ENCODE peak calls at places on chromosomes 1 and 21, in six cellular contexts. B is lung, F is stomach, R is fibroblast of lung, Q is lower lobe of right lung, M is heart left ventricle. N is an unnamed sample.

GRCh38 chr1:113118266-113118665 is 45.3 kb downstream of the LRIG2 start:
- DNase-seq in B (no peak), F (no peak), R (no peak), Q (no peak), M (no peak), N (no peak)

GRCh38 chr1:53543130-53543770 is 84.1 kb downstream of the DMRTB1 start:
- DNase-seq in B (no peak), F (no peak), R (no peak), Q (peak; percentile 10), M (peak; percentile 13), N (no peak)

GRCh38 chr1:159163609-159164008 is 7.8 kb upstream of the CADM3 start:
- DNase-seq in B (no peak), F (no peak), R (no peak), Q (no peak), M (no peak), N (peak; percentile 25)

GRCh38 chr1:99180915-99181314 is 83.4 kb upstream of the PLPPR4 start:
- DNase-seq in B (no peak), F (no peak), R (no peak), Q (no peak), M (no peak), N (no peak)

GRCh38 chr1:6701437-6702153 is at the start of gene DNAJC11:
- DNase-seq in B (peak; percentile 89), F (peak; percentile 90), R (peak; percentile 86), Q (peak; percentile 92), M (peak; percentile 93), N (peak; percentile 95)

GRCh38 chr1:214432247-214432646 is 119.2 kb downstream of the PTPN14 start:
- DNase-seq in B (no peak), F (no peak), R (no peak), Q (no peak), M (no peak), N (no peak)

GRCh38 chr21:34126691-34127090 is 53.3 kb downstream of the MRPS6 start:
- DNase-seq in B (no peak), F (no peak), R (peak; percentile 81), Q (no peak), M (no peak), N (no peak)

GRCh38 chr1:155134322-155134721 is 1.3 kb upstream of the SLC50A1 start:
- DNase-seq in B (no peak), F (no peak), R (no peak), Q (no peak), M (no peak), N (no peak)

GRCh38 chr1:232684331-232685105 is 54.6 kb upstream of the SIPA1L2 start:
- DNase-seq in B (no peak), F (no peak), R (peak; percentile 75), Q (no peak), M (no peak), N (no peak)

GRCh38 chr1:24149854-24150227 is 6.9 kb upstream of the IL22RA1 start:
- DNase-seq in B (no peak), F (peak; percentile 58), R (peak; percentile 80), Q (no peak), M (no peak), N (no peak)

GRCh38 chr1:203325004-203325417 is 19.7 kb downstream of the BTG2 start:
- DNase-seq in B (no peak), F (no peak), R (peak; percentile 86), Q (no peak), M (no peak), N (peak; percentile 84)

GRCh38 chr1:169824153-169824552 is 29.4 kb upstream of the METTL18 start:
- DNase-seq in B (no peak), F (no peak), R (no peak), Q (no peak), M (no peak), N (no peak)

GRCh38 chr1:167071286-167071685 is 18.9 kb downstream of the GPA33 start:
- DNase-seq in B (no peak), F (no peak), R (no peak), Q (no peak), M (no peak), N (no peak)

GRCh38 chr21:18603246-18603645 is 199.7 kb upstream of the TMPRSS15 start:
- DNase-seq in B (no peak), F (no peak), R (no peak), Q (no peak), M (no peak), N (no peak)

GRCh38 chr1:244054924-244055263 is 3.8 kb downstream of the ZBTB18 start:
- DNase-seq in B (no peak), F (no peak), R (no peak), Q (no peak), M (no peak), N (no peak)

GRCh38 chr1:8412183-8412831 is 94.4 kb downstream of the SLC45A1 start:
- DNase-seq in B (no peak), F (no peak), R (peak; percentile 93), Q (no peak), M (no peak), N (no peak)

GRCh38 chr1:228294717-228295116 is 86.9 kb downstream of the OBSCN start:
- DNase-seq in B (no peak), F (no peak), R (no peak), Q (peak; percentile 14), M (peak; percentile 5), N (no peak)

GRCh38 chr1:182625716-182626504 is 21.7 kb upstream of the RGS16 start:
- DNase-seq in B (no peak), F (no peak), R (no peak), Q (no peak), M (no peak), N (no peak)

GRCh38 chr1:202433155-202434043 is 84.9 kb downstream of the PPP1R12B start:
- DNase-seq in B (no peak), F (no peak), R (no peak), Q (no peak), M (no peak), N (no peak)

GRCh38 chr1:40769815-40770214 is 13.8 kb upstream of the KCNQ4 start:
- DNase-seq in B (no peak), F (no peak), R (no peak), Q (no peak), M (no peak), N (no peak)

GRCh38 chr1:156602557-156602993 is 1.3 kb upstream of the GPATCH4 start:
- DNase-seq in B (no peak), F (no peak), R (peak; percentile 5), Q (no peak), M (no peak), N (peak; percentile 42)

GRCh38 chr1:245677446-245678240 is 522.9 kb downstream of the KIF26B start:
- DNase-seq in B (no peak), F (peak; percentile 3), R (peak; percentile 30), Q (no peak), M (no peak), N (no peak)

GRCh38 chr1:214445846-214446614 is 105.4 kb downstream of the PTPN14 start:
- DNase-seq in B (no peak), F (no peak), R (peak; percentile 98), Q (no peak), M (no peak), N (peak; percentile 88)

GRCh38 chr1:31669433-31669785 is 24.7 kb upstream of the PEF1 start:
- DNase-seq in B (no peak), F (no peak), R (no peak), Q (no peak), M (no peak), N (no peak)
- H3K27ac ChIP-seq in B (peak overlapping the region; percentile 19), F (peak overlapping the region; percentile 74), R (no peak overlapping the region), Q (peak overlapping the region; percentile 41), M (peak overlapping the region; percentile 79), N (no peak overlapping the region)

GRCh38 chr1:30907641-30908445 is 715 bp downstream of the SDC3 start:
- DNase-seq in B (no peak), F (no peak), R (no peak), Q (no peak), M (peak; percentile 41), N (peak; percentile 15)

GRCh38 chr1:30907390-30907640 is 1.2 kb downstream of the SDC3 start:
- DNase-seq in B (no peak), F (no peak), R (no peak), Q (no peak), M (no peak), N (no peak)

GRCh38 chr1:30911061-30911954 is 2.8 kb upstream of the SDC3 start:
- DNase-seq in B (peak; percentile 86), F (peak; percentile 91), R (peak; percentile 68), Q (peak; percentile 91), M (peak; percentile 93), N (peak; percentile 93)

GRCh38 chr1:30908446-30908885 is at the start of gene SDC3:
- DNase-seq in B (no peak), F (peak; percentile 40), R (peak; percentile 44), Q (no peak), M (peak; percentile 40), N (no peak)

DNA sequence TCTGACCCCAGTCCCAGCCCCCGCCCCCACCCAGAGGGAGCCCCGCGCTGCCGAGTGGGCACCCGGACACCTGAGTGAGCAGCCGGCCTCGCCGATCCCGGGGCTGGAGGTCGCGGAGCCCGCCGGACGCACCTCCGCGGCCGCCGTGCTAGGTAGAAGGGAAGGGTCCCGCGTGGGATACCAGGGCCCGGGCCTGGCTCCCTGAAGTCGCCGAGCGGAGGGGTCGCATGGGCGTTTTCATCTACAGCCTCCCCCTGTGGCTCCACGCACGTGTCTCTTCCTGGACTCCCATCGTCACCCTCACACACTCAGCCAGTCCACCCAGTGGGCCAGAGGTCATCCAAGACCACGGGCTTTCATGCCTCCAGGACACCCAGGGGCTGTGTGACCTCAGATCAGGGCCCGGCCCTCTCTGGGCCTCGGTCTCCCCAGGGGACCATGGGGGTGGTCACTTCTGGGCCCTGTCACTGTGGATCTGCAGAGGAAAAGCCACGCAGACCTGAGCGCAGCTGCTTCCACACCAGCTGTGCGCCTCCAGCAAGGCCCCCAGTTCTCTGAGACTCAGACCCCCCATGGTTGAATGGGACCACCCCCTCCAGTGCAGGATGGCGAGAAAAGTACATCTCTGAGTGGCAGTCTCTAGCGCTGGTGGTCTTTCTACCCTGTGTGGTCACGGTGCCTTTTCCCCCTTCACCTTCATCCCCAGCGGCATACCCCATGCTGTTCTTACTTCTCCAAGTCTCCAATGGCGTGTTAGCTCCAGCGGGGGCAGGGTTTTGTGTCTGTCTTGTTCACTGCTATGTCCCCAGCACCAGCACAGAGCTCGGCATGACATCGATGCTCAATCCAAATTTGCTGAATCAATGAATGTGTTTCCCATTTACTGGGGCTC is 574 bp upstream of the SDC3 start:
- DNase-seq in B (no peak), F (no peak), R (no peak), Q (no peak), M (peak; percentile 42), N (peak; percentile 82)
- H3K4me3 ChIP-seq in B (peak overlapping the region; percentile 3), F (peak overlapping the region; percentile 48), R (peak overlapping the region; percentile 56), Q (peak overlapping the region; percentile 57), M (peak overlapping the region; percentile 25), N (peak overlapping the region; percentile 64)

DNA sequence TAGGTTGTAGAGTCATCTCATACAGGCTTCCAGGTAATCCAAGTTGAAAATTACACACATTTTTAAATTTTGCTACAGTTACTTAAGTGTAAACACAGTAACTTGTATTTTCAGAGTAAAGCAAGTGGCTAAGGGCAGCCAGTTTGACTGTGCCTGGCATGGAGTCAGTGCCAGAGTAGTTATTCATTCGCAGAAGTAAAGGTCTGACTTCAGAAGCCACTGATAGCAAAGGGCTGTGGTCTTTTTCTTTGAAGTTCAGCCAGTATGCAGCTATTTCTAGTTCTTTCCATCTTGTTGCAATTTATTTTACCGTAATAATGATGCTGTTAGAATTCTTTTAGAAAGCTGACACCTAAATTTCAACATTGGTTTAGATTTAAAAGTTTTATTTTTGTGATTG is 9.4 kb downstream of the TMEM50A start:
- DNase-seq in B (no peak), F (no peak), R (peak; percentile 29), Q (no peak), M (no peak), N (no peak)
- H3K36me3 ChIP-seq in B (peaks cover 8% of the 10 kb centered on the region), F (peaks cover 68% of the 10 kb centered on the region), R (no peaks in the 10 kb centered on the region), Q (peaks cover 93% of the 10 kb centered on the region), M (peaks cover 2% of the 10 kb centered on the region), N (peaks cover 59% of the 10 kb centered on the region)

GRCh38 chr1:192904438-192904895 is 95.6 kb downstream of the RGS2 start:
- DNase-seq in B (no peak), F (no peak), R (peak; percentile 96), Q (no peak), M (no peak), N (no peak)
- H3K27ac ChIP-seq in B (no peak overlapping the region), F (no peak overlapping the region), R (peak overlapping the region; percentile 59), Q (no peak overlapping the region), M (peak overlapping the region; percentile 68), N (no peak overlapping the region)

N was measured in SJCRH30.